ENCODE peak calls at places on chromosomes 11 and 22, in six cellular contexts. G, V, O, S, Q and W are unnamed samples.
A peak's percentile ranks its signal among the peaks of the same experiment; 100 is the strongest.

GRCh38 chr22:49724893-49725489 is 102.7 kb downstream of the BRD1 start:
- DNase-seq in G (peak; percentile 65), V (peak; percentile 83), O (peak; percentile 20), S (peak; percentile 29), Q (no peak), W (peak; percentile 67)

GRCh38 chr11:128324531-128325141 is 262.7 kb downstream of the ETS1 start:
- DNase-seq in G (no peak), V (no peak), O (no peak), S (no peak), Q (no peak), W (no peak)

GRCh38 chr11:130087294-130087926 is 17.7 kb downstream of the APLP2 start:
- DNase-seq in G (no peak), V (no peak), O (no peak), S (no peak), Q (no peak), W (no peak)

GRCh38 chr11:33452806-33453205 is 195.6 kb downstream of the HIPK3 start:
- DNase-seq in G (no peak), V (no peak), O (peak; percentile 94), S (peak; percentile 77), Q (no peak), W (no peak)

GRCh38 chr22:49749885-49750510 is 77.7 kb downstream of the BRD1 start:
- DNase-seq in G (no peak), V (no peak), O (no peak), S (no peak), Q (no peak), W (no peak)

GRCh38 chr11:20031155-20032001 is 128.9 kb downstream of the DBX1 start:
- DNase-seq in G (peak; percentile 93), V (peak; percentile 51), O (peak; percentile 95), S (peak; percentile 91), Q (no peak), W (no peak)

GRCh38 chr11:115409691-115410220 is 94.5 kb downstream of the CADM1 start:
- DNase-seq in G (no peak), V (no peak), O (peak; percentile 48), S (peak; percentile 53), Q (no peak), W (no peak)

GRCh38 chr11:8230178-8230859 is 33.4 kb downstream of the LMO1 start:
- DNase-seq in G (no peak), V (no peak), O (no peak), S (no peak), Q (no peak), W (no peak)

GRCh38 chr11:70567680-70568503 is 169.6 kb downstream of the CTTN start:
- DNase-seq in G (peak; percentile 68), V (peak; percentile 60), O (peak; percentile 10), S (peak; percentile 54), Q (no peak), W (no peak)

GRCh38 chr11:64684357-64684756 is 38.6 kb downstream of the NRXN2 start:
- DNase-seq in G (no peak), V (no peak), O (no peak), S (no peak), Q (no peak), W (no peak)

GRCh38 chr11:61602775-61603569 is 22.1 kb upstream of the SYT7 start:
- DNase-seq in G (no peak), V (no peak), O (peak; percentile 96), S (peak; percentile 77), Q (no peak), W (no peak)

GRCh38 chr11:15178214-15178613 is 63.5 kb downstream of the INSC start:
- DNase-seq in G (no peak), V (no peak), O (no peak), S (no peak), Q (no peak), W (no peak)

GRCh38 chr11:95508219-95508880 is 277.3 kb upstream of the SESN3 start:
- DNase-seq in G (no peak), V (no peak), O (no peak), S (peak; percentile 29), Q (no peak), W (no peak)

GRCh38 chr22:46774456-46775363 is 12.3 kb downstream of the TBC1D22A start:
- DNase-seq in G (no peak), V (no peak), O (no peak), S (no peak), Q (no peak), W (no peak)

GRCh38 chr11:87722756-87723599 is 452.3 kb downstream of the RAB38 start:
- DNase-seq in G (peak; percentile 68), V (peak; percentile 56), O (peak; percentile 2), S (no peak), Q (no peak), W (no peak)

GRCh38 chr22:45818130-45819085 is 146.8 kb downstream of the ATXN10 start:
- DNase-seq in G (peak; percentile 23), V (no peak), O (no peak), S (peak; percentile 22), Q (no peak), W (no peak)

GRCh38 chr11:3626250-3626960 is 15.4 kb downstream of the ART5 start:
- DNase-seq in G (no peak), V (peak; percentile 57), O (no peak), S (no peak), Q (no peak), W (no peak)

GRCh38 chr22:49039625-49040024 is 788.0 kb downstream of the BRD1 start:
- DNase-seq in G (no peak), V (no peak), O (no peak), S (no peak), Q (no peak), W (no peak)

GRCh38 chr11:27485930-27486773 is 13.6 kb upstream of the LGR4 start:
- DNase-seq in G (peak; percentile 57), V (no peak), O (peak; percentile 61), S (peak; percentile 61), Q (no peak), W (peak; percentile 56)

GRCh38 chr11:108663154-108663877 is 1.6 kb upstream of the DDX10 start:
- DNase-seq in G (no peak), V (no peak), O (no peak), S (no peak), Q (no peak), W (no peak)

GRCh38 chr22:39097098-39098020 is at the start of gene APOBEC3H:
- DNase-seq in G (no peak), V (no peak), O (no peak), S (peak; percentile 6), Q (no peak), W (no peak)

GRCh38 chr11:129785383-129786111 is 30.1 kb upstream of the TMEM45B start:
- DNase-seq in G (peak; percentile 23), V (no peak), O (peak; percentile 1), S (no peak), Q (no peak), W (no peak)

DNA sequence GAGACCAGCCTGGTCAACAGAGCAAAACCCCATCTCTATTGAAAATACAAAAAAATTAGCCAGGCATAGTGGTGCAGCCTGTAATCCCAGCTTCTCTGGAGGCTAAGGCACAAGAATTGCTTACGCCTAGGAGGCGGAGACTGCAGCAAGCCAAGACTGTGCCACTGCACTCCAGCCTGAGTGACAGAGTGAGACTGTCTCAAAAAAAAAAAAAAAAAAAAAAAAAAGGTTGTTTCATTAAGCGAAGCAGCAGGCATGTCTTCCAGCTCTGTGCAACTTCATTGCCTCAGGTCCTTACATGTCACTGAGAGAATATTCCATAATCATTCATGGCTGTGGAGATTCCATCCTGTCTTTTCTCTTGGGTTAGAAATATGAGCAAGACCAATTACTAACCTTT is 16.9 kb downstream of the GAB2 start:
- DNase-seq in G (no peak), V (no peak), O (no peak), S (no peak), Q (no peak), W (no peak)
- H4K8ac ChIP-seq in G (no peak overlapping the region), V (no peak overlapping the region), O (no peak overlapping the region), S (no peak overlapping the region), Q (no peak overlapping the region), W (no peak overlapping the region)

GRCh38 chr11:57599381-57599780 is 1.9 kb downstream of the SERPING1 start:
- DNase-seq in G (peak; percentile 27), V (no peak), O (no peak), S (peak; percentile 9), Q (no peak), W (no peak)

GRCh38 chr11:57597461-57597892 is at the start of gene SERPING1:
- DNase-seq in G (no peak), V (no peak), O (no peak), S (no peak), Q (no peak), W (no peak)

GRCh38 chr11:57598831-57599155 is 1.3 kb downstream of the SERPING1 start:
- DNase-seq in G (peak; percentile 8), V (no peak), O (peak; percentile 53), S (peak; percentile 21), Q (no peak), W (no peak)

GRCh38 chr11:57596266-57596885 is 1.1 kb upstream of the SERPING1 start:
- DNase-seq in G (no peak), V (no peak), O (no peak), S (no peak), Q (no peak), W (no peak)

GRCh38 chr11:57597971-57598830 is 716 bp downstream of the SERPING1 start:
- DNase-seq in G (peak; percentile 92), V (peak; percentile 94), O (peak; percentile 24), S (peak; percentile 42), Q (peak; percentile 75), W (peak; percentile 97)
- H4K8ac ChIP-seq in G (no peak overlapping the region), V (no peak overlapping the region), O (peak overlapping the region; percentile 64), S (peak overlapping the region; percentile 97), Q (no peak overlapping the region), W (no peak overlapping the region)

DNA sequence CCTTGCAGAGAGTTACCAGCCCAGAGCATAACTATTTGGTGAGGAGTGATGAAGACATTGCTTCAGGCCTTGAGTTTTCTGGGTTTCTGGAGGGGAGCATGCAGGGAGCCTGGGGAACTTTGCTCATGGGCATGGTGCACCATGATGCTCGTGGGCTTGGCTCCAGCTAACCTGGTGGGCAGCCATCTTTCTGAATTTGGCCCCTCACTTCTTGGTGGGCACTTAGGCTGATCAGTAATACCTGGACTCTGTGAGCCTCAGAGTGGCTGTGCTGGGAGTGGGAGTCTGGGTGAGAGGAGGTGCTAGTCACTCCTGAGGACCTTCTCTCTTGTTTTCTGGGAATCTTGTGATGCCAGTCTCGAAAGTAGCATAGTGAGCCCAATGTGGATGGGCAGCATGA is 30.6 kb downstream of the AMPD3 start:
- DNase-seq in G (no peak), V (no peak), O (no peak), S (no peak), Q (no peak), W (no peak)
- H4K8ac ChIP-seq in G (no peak overlapping the region), V (no peak overlapping the region), O (no peak overlapping the region), S (no peak overlapping the region), Q (no peak overlapping the region), W (no peak overlapping the region)

GRCh38 chr11:76095891-76096290 is 110.4 kb downstream of the WNT11 start:
- DNase-seq in G (peak; percentile 52), V (no peak), O (no peak), S (no peak), Q (no peak), W (no peak)

GRCh38 chr11:76094729-76095128 is 111.6 kb downstream of the WNT11 start:
- DNase-seq in G (no peak), V (no peak), O (no peak), S (no peak), Q (no peak), W (no peak)

GRCh38 chr11:76090821-76091220 is 115.5 kb downstream of the WNT11 start:
- DNase-seq in G (no peak), V (no peak), O (no peak), S (no peak), Q (no peak), W (no peak)

DNA sequence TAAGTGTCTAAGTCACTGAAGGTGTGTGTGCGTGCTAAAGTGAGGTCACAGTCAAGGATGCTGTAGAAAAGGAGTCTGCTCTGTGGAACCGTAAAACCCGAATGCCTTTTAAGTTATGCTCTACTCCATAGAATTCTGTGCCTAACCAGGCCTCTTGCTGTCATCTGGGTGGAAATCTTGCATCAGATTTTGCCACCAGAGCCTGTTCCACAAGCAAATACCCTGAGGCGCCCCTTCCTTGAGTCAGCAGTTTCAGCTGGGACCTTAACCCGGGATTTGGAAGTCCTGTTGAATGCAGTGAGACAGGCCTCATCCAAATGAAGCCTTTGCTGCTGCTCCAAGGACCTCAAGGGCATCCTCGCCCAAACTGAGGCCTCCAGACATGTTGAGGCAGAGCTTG is 109.8 kb downstream of the WNT11 start:
- DNase-seq in G (peak; percentile 66), V (no peak), O (no peak), S (no peak), Q (no peak), W (no peak)
- H4K8ac ChIP-seq in G (no peak overlapping the region), V (no peak overlapping the region), O (no peak overlapping the region), S (no peak overlapping the region), Q (no peak overlapping the region), W (no peak overlapping the region)